ENCODE peak calls at places on chromosomes 3 and 15, in seven cellular contexts. One of them, this sample, is unnamed.
A peak's percentile ranks its signal among the peaks of the same experiment; 100 is the strongest.

GRCh38 chr3:2543247-2543646 is 444.6 kb downstream of the CNTN4 start:
- DNase-seq in choroid plexus epithelial cell: no peak
- DNase-seq in NCI-H2171 treated with DMSO at 0.1 percent for 48 hours: no peak
- DNase-seq in stimulated activated CD4-positive, alpha-beta T cell treated with anti-CD3 and anti-CD28 coated beads, Interleukin-2, amount 100 ng/mL, for 48 hours: no peak
- DNase-seq in memory B cell: no peak
- DNase-seq in activated CD8-positive, alpha-beta memory T cell treated with anti-CD3 and anti-CD28 coated beads for 24 hours: no peak
- DNase-seq in EH: no peak
- DNase-seq in this sample: no peak

GRCh38 chr3:171223396-171223795 is 196.9 kb upstream of the SLC2A2 start:
- DNase-seq in activated CD8-positive, alpha-beta memory T cell treated with anti-CD3 and anti-CD28 coated beads for 24 hours: no peak
- DNase-seq in memory B cell: no peak
- DNase-seq in stimulated activated CD4-positive, alpha-beta T cell treated with anti-CD3 and anti-CD28 coated beads, Interleukin-2, amount 100 ng/mL, for 48 hours: no peak
- DNase-seq in EH: no peak
- DNase-seq in NCI-H2171 treated with DMSO at 0.1 percent for 48 hours: no peak
- DNase-seq in choroid plexus epithelial cell: no peak
- DNase-seq in this sample: no peak

GRCh38 chr3:45320986-45321385 is 67.4 kb upstream of the LARS2 start:
- DNase-seq in stimulated activated CD4-positive, alpha-beta T cell treated with anti-CD3 and anti-CD28 coated beads, Interleukin-2, amount 100 ng/mL, for 48 hours: no peak
- DNase-seq in choroid plexus epithelial cell: no peak
- DNase-seq in activated CD8-positive, alpha-beta memory T cell treated with anti-CD3 and anti-CD28 coated beads for 24 hours: no peak
- DNase-seq in NCI-H2171 treated with DMSO at 0.1 percent for 48 hours: no peak
- DNase-seq in EH: no peak
- DNase-seq in memory B cell: no peak
- DNase-seq in this sample: no peak

GRCh38 chr3:42582474-42583070 is 805 bp upstream of the SEC22C start:
- DNase-seq in activated CD8-positive, alpha-beta memory T cell treated with anti-CD3 and anti-CD28 coated beads for 24 hours: no peak
- DNase-seq in NCI-H2171 treated with DMSO at 0.1 percent for 48 hours: no peak
- DNase-seq in stimulated activated CD4-positive, alpha-beta T cell treated with anti-CD3 and anti-CD28 coated beads, Interleukin-2, amount 100 ng/mL, for 48 hours: no peak
- DNase-seq in EH: no peak
- DNase-seq in memory B cell: no peak
- DNase-seq in choroid plexus epithelial cell: no peak
- DNase-seq in this sample: no peak

GRCh38 chr3:119517112-119517511 is 18.8 kb downstream of the TIMMDC1 start:
- DNase-seq in EH: no peak
- DNase-seq in stimulated activated CD4-positive, alpha-beta T cell treated with anti-CD3 and anti-CD28 coated beads, Interleukin-2, amount 100 ng/mL, for 48 hours: no peak
- DNase-seq in memory B cell: no peak
- DNase-seq in activated CD8-positive, alpha-beta memory T cell treated with anti-CD3 and anti-CD28 coated beads for 24 hours: no peak
- DNase-seq in choroid plexus epithelial cell: no peak
- DNase-seq in NCI-H2171 treated with DMSO at 0.1 percent for 48 hours: no peak
- DNase-seq in this sample: no peak

GRCh38 chr3:8501388-8502131 is at the start of gene LMCD1:
- DNase-seq in NCI-H2171 treated with DMSO at 0.1 percent for 48 hours: peak; percentile 60
- DNase-seq in stimulated activated CD4-positive, alpha-beta T cell treated with anti-CD3 and anti-CD28 coated beads, Interleukin-2, amount 100 ng/mL, for 48 hours: peak; percentile 69
- DNase-seq in EH: peak; percentile 98
- DNase-seq in memory B cell: peak; percentile 81
- DNase-seq in choroid plexus epithelial cell: peak; percentile 98
- DNase-seq in activated CD8-positive, alpha-beta memory T cell treated with anti-CD3 and anti-CD28 coated beads for 24 hours: peak; percentile 82
- DNase-seq in this sample: peak; percentile 75

GRCh38 chr3:99400352-99400751 is 238.0 kb upstream of the COL8A1 start:
- DNase-seq in EH: no peak
- DNase-seq in NCI-H2171 treated with DMSO at 0.1 percent for 48 hours: no peak
- DNase-seq in choroid plexus epithelial cell: no peak
- DNase-seq in memory B cell: no peak
- DNase-seq in activated CD8-positive, alpha-beta memory T cell treated with anti-CD3 and anti-CD28 coated beads for 24 hours: no peak
- DNase-seq in stimulated activated CD4-positive, alpha-beta T cell treated with anti-CD3 and anti-CD28 coated beads, Interleukin-2, amount 100 ng/mL, for 48 hours: no peak
- DNase-seq in this sample: no peak

GRCh38 chr15:62977952-62978811 is 64.4 kb upstream of the TPM1 start:
- DNase-seq in activated CD8-positive, alpha-beta memory T cell treated with anti-CD3 and anti-CD28 coated beads for 24 hours: no peak
- DNase-seq in memory B cell: no peak
- DNase-seq in choroid plexus epithelial cell: peak; percentile 28
- DNase-seq in EH: peak; percentile 98
- DNase-seq in stimulated activated CD4-positive, alpha-beta T cell treated with anti-CD3 and anti-CD28 coated beads, Interleukin-2, amount 100 ng/mL, for 48 hours: no peak
- DNase-seq in NCI-H2171 treated with DMSO at 0.1 percent for 48 hours: no peak
- DNase-seq in this sample: no peak

GRCh38 chr15:91908401-91908800 is 54.9 kb downstream of the SLCO3A1 start:
- DNase-seq in choroid plexus epithelial cell: peak; percentile 2
- DNase-seq in activated CD8-positive, alpha-beta memory T cell treated with anti-CD3 and anti-CD28 coated beads for 24 hours: peak; percentile 19
- DNase-seq in EH: peak; percentile 50
- DNase-seq in memory B cell: no peak
- DNase-seq in stimulated activated CD4-positive, alpha-beta T cell treated with anti-CD3 and anti-CD28 coated beads, Interleukin-2, amount 100 ng/mL, for 48 hours: no peak
- DNase-seq in NCI-H2171 treated with DMSO at 0.1 percent for 48 hours: no peak
- DNase-seq in this sample: no peak

GRCh38 chr3:118636841-118637240 is 397.8 kb downstream of the IGSF11 start:
- DNase-seq in activated CD8-positive, alpha-beta memory T cell treated with anti-CD3 and anti-CD28 coated beads for 24 hours: no peak
- DNase-seq in stimulated activated CD4-positive, alpha-beta T cell treated with anti-CD3 and anti-CD28 coated beads, Interleukin-2, amount 100 ng/mL, for 48 hours: no peak
- DNase-seq in memory B cell: no peak
- DNase-seq in NCI-H2171 treated with DMSO at 0.1 percent for 48 hours: no peak
- DNase-seq in choroid plexus epithelial cell: no peak
- DNase-seq in EH: no peak
- DNase-seq in this sample: no peak

GRCh38 chr15:79257454-79257853 is 25.1 kb upstream of the ANKRD34C start:
- DNase-seq in choroid plexus epithelial cell: no peak
- DNase-seq in EH: no peak
- DNase-seq in NCI-H2171 treated with DMSO at 0.1 percent for 48 hours: peak; percentile 6
- DNase-seq in activated CD8-positive, alpha-beta memory T cell treated with anti-CD3 and anti-CD28 coated beads for 24 hours: no peak
- DNase-seq in stimulated activated CD4-positive, alpha-beta T cell treated with anti-CD3 and anti-CD28 coated beads, Interleukin-2, amount 100 ng/mL, for 48 hours: no peak
- DNase-seq in memory B cell: no peak
- DNase-seq in this sample: no peak

GRCh38 chr3:52845157-52845556 is 10.3 kb upstream of the MUSTN1 start:
- DNase-seq in EH: peak; percentile 13
- DNase-seq in choroid plexus epithelial cell: peak; percentile 63
- DNase-seq in memory B cell: no peak
- DNase-seq in NCI-H2171 treated with DMSO at 0.1 percent for 48 hours: no peak
- DNase-seq in activated CD8-positive, alpha-beta memory T cell treated with anti-CD3 and anti-CD28 coated beads for 24 hours: no peak
- DNase-seq in stimulated activated CD4-positive, alpha-beta T cell treated with anti-CD3 and anti-CD28 coated beads, Interleukin-2, amount 100 ng/mL, for 48 hours: no peak
- DNase-seq in this sample: no peak

GRCh38 chr3:169759256-169759655 is 5.6 kb downstream of the TERC start:
- DNase-seq in NCI-H2171 treated with DMSO at 0.1 percent for 48 hours: no peak
- DNase-seq in activated CD8-positive, alpha-beta memory T cell treated with anti-CD3 and anti-CD28 coated beads for 24 hours: no peak
- DNase-seq in EH: peak; percentile 74
- DNase-seq in memory B cell: no peak
- DNase-seq in choroid plexus epithelial cell: peak; percentile 63
- DNase-seq in stimulated activated CD4-positive, alpha-beta T cell treated with anti-CD3 and anti-CD28 coated beads, Interleukin-2, amount 100 ng/mL, for 48 hours: no peak
- DNase-seq in this sample: no peak

GRCh38 chr3:1726741-1727140 is 371.9 kb upstream of the CNTN4 start:
- DNase-seq in choroid plexus epithelial cell: no peak
- DNase-seq in activated CD8-positive, alpha-beta memory T cell treated with anti-CD3 and anti-CD28 coated beads for 24 hours: no peak
- DNase-seq in NCI-H2171 treated with DMSO at 0.1 percent for 48 hours: no peak
- DNase-seq in stimulated activated CD4-positive, alpha-beta T cell treated with anti-CD3 and anti-CD28 coated beads, Interleukin-2, amount 100 ng/mL, for 48 hours: no peak
- DNase-seq in EH: no peak
- DNase-seq in memory B cell: no peak
- DNase-seq in this sample: no peak

GRCh38 chr3:121152573-121152972 is 244.6 kb downstream of the STXBP5L start:
- DNase-seq in EH: peak; percentile 2
- DNase-seq in choroid plexus epithelial cell: peak; percentile 5
- DNase-seq in stimulated activated CD4-positive, alpha-beta T cell treated with anti-CD3 and anti-CD28 coated beads, Interleukin-2, amount 100 ng/mL, for 48 hours: no peak
- DNase-seq in activated CD8-positive, alpha-beta memory T cell treated with anti-CD3 and anti-CD28 coated beads for 24 hours: no peak
- DNase-seq in memory B cell: no peak
- DNase-seq in NCI-H2171 treated with DMSO at 0.1 percent for 48 hours: peak; percentile 20
- DNase-seq in this sample: no peak

GRCh38 chr3:188664795-188665194 is 507.0 kb upstream of the TPRG1 start:
- DNase-seq in memory B cell: no peak
- DNase-seq in EH: peak; percentile 25
- DNase-seq in stimulated activated CD4-positive, alpha-beta T cell treated with anti-CD3 and anti-CD28 coated beads, Interleukin-2, amount 100 ng/mL, for 48 hours: no peak
- DNase-seq in NCI-H2171 treated with DMSO at 0.1 percent for 48 hours: no peak
- DNase-seq in activated CD8-positive, alpha-beta memory T cell treated with anti-CD3 and anti-CD28 coated beads for 24 hours: no peak
- DNase-seq in choroid plexus epithelial cell: no peak
- DNase-seq in this sample: no peak

GRCh38 chr3:171190668-171191067 is 164.1 kb upstream of the SLC2A2 start:
- DNase-seq in activated CD8-positive, alpha-beta memory T cell treated with anti-CD3 and anti-CD28 coated beads for 24 hours: no peak
- DNase-seq in NCI-H2171 treated with DMSO at 0.1 percent for 48 hours: no peak
- DNase-seq in choroid plexus epithelial cell: no peak
- DNase-seq in memory B cell: no peak
- DNase-seq in stimulated activated CD4-positive, alpha-beta T cell treated with anti-CD3 and anti-CD28 coated beads, Interleukin-2, amount 100 ng/mL, for 48 hours: no peak
- DNase-seq in EH: peak; percentile 35
- DNase-seq in this sample: no peak

GRCh38 chr3:152317956-152318355 is 49.2 kb downstream of the MBNL1 start:
- DNase-seq in NCI-H2171 treated with DMSO at 0.1 percent for 48 hours: no peak
- DNase-seq in EH: peak; percentile 85
- DNase-seq in memory B cell: no peak
- DNase-seq in choroid plexus epithelial cell: peak; percentile 65
- DNase-seq in stimulated activated CD4-positive, alpha-beta T cell treated with anti-CD3 and anti-CD28 coated beads, Interleukin-2, amount 100 ng/mL, for 48 hours: no peak
- DNase-seq in activated CD8-positive, alpha-beta memory T cell treated with anti-CD3 and anti-CD28 coated beads for 24 hours: no peak
- DNase-seq in this sample: no peak